ENCODE peak calls at places on chromosomes 12 and 14, in eight cellular contexts. H is brain microvascular endothelial cell, T is mammary epithelial cell, N is cardiac fibroblast, E is small intestine, B is skeletal muscle cell, S is MM.1S, G is AG09309. V is an unnamed sample.

GRCh38 chr12:30887226-30887625 is 39.3 kb upstream of the TSPAN11 start:
- DNase-seq in H (no peak), G (no peak), T (no peak), S (no peak), B (no peak), E (no peak), N (no peak), V (no peak)

GRCh38 chr14:64782196-64782595 is 78.0 kb downstream of the PLEKHG3 start:
- DNase-seq in G (no peak), S (no peak), H (no peak), T (no peak), N (no peak), E (no peak), B (no peak), V (no peak)

GRCh38 chr14:34794941-34795340 is 80.2 kb downstream of the BAZ1A start:
- DNase-seq in B (no peak), S (no peak), E (no peak), N (no peak), T (no peak), H (no peak), G (no peak), V (no peak)

GRCh38 chr12:104190151-104190550 is 25.4 kb upstream of the TXNRD1 start:
- DNase-seq in G (peak), T (no peak), H (no peak), B (no peak), S (no peak), N (peak), E (no peak), V (no peak)

GRCh38 chr12:93712204-93712603 is 35.0 kb downstream of the CRADD start:
- DNase-seq in T (no peak), H (no peak), G (no peak), E (no peak), S (no peak), N (no peak), B (no peak), V (no peak)

GRCh38 chr14:86357866-86358265 is 827.9 kb downstream of the FLRT2 start:
- DNase-seq in G (no peak), E (no peak), B (no peak), S (no peak), T (no peak), N (no peak), H (no peak), V (no peak)

GRCh38 chr12:101933866-101934514 is 56.6 kb downstream of the DRAM1 start:
- DNase-seq in S (no peak), B (no peak), N (no peak), E (no peak), H (no peak), T (no peak), G (no peak), V (no peak)

GRCh38 chr12:115423546-115423987 is 739.6 kb upstream of the TBX3 start:
- DNase-seq in S (no peak), B (no peak), T (no peak), E (no peak), G (no peak), H (no peak), N (no peak), V (no peak)

GRCh38 chr12:27014859-27015729 is 910 bp upstream of the TM7SF3 start:
- DNase-seq in E (no peak), N (no peak), T (no peak), S (no peak), H (no peak), B (no peak), G (no peak), V (no peak)

GRCh38 chr12:96294831-96295230 is 100.7 kb downstream of the ELK3 start:
- DNase-seq in G (no peak), E (peak), B (peak), S (peak), H (no peak), N (peak), T (peak), V (no peak)

GRCh38 chr12:117236456-117237001 is 46.3 kb upstream of the FBXO21 start:
- DNase-seq in S (peak), G (peak), T (peak), H (peak), B (peak), N (peak), E (peak), V (peak)

DNA sequence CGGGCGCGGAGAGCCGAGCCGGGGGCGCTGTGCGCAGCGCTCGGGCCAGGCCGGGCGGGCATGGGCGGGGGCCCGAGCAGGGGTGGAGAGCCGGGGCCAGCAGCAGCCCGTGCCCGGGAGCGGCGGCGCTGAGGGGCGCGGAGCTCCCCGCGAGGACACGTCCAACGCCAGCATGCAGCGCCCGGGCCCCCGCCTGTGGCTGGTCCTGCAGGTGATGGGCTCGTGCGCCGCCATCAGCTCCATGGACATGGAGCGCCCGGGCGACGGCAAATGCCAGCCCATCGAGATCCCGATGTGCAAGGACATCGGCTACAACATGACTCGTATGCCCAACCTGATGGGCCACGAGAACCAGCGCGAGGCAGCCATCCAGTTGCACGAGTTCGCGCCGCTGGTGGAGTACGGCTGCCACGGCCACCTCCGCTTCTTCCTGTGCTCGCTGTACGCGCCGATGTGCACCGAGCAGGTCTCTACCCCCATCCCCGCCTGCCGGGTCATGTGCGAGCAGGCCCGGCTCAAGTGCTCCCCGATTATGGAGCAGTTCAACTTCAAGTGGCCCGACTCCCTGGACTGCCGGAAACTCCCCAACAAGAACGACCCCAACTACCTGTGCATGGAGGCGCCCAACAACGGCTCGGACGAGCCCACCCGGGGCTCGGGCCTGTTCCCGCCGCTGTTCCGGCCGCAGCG is 652 bp downstream of the FZD10 start:
- DNase-seq in B (no peak), G (no peak), E (no peak), H (no peak), N (no peak), S (no peak), T (no peak), V (no peak)
- H3K4me3 ChIP-seq in B (peak), G (no peak), E (no peak), H (no peak), N (no peak), S (no peak), T (no peak), V (peak)

DNA sequence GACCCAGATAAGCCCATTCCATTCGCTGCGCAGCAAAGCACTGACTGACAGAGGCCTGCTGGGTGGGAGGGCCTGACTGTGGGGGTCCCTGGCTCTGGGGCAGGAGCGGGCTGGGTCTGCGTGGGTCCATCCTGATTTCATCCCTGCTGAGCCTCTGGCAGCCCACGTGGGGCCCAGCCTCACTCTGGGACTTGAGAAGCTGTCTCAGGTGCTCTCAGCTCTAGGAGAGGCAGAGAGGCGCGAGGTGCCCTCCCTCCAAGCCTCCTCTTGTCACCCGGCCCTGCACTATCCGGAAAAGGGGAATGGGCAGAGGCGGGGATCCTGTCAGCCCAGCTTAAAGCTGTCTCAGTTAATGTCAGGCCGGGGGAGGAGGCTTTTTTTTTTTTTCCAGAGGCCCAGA is 907 bp downstream of the ABCB9 start:
- DNase-seq in H (no peak), B (no peak), N (peak), T (no peak), S (no peak), E (no peak), G (no peak), V (no peak)
- H3K4me3 ChIP-seq in H (peak), B (peak), N (peak), T (peak), S (no peak), E (no peak), G (peak), V (no peak)

DNA sequence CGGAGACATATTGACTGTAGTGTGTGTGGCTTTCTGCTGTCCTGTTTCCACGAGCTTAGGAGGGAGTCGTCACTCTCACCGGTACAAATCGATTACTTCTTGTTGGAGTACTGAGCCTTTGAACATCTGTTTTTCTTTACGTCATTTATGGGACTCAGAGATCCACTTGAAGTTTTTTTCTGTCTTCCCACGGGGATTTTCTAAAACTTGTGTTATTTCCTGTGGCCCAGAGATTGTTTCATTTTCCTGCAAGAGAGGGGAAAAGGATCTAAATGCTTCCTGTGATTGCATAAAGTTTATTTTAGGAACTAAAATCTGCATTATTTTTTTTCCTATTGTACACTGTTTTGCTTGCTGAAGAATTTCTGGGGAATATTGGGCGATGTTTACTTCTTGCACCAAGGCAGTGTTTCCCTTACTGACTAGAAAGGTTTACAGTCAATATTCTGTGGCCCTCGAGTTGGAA is 199.7 kb upstream of the ARHGAP5 start:
- DNase-seq in H (no peak), S (no peak), T (no peak), E (no peak), N (peak), B (peak), G (no peak), V (no peak)
- H3K4me3 ChIP-seq in H (no peak), S (no peak), T (no peak), E (no peak), N (peak), B (peak), G (no peak), V (no peak)

GRCh38 chr12:14650791-14651190 is 45.6 kb downstream of the GUCY2C start:
- DNase-seq in N (no peak), E (no peak), B (no peak), G (no peak), S (no peak), H (no peak), T (no peak), V (no peak)
- H3K4me3 ChIP-seq in N (no peak), E (no peak), B (no peak), G (no peak), S (no peak), H (no peak), T (no peak), V (no peak)

DNA sequence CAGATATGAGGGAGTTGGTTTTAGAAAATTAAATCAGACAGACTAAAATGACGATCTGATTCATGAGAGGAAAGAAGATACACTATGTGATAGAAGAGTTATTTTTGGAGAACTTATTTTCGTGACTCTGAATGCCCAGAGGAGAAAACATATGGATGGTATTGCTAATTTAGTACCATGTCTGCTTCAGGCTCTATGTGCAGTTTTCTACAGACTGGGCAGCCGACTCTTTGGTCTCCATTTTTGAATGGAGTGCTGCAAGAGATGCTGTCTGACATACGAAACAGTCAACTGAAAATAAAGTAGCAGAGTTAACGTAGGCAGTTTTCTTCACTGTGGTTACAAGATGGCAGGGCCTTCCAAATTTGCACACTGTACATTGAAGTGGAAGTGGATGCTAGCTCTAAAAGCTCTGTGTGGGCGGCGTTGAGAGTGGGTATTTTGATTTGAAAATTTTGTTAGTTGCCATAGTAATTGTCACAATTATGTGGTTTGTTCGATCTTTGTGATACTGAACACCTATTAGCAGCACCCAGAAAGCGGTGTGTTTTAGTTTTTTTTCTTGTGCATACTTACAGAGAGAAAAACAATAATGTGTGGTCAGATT is 154.8 kb upstream of the ATP2B1 start:
- DNase-seq in N (no peak), B (no peak), S (peak), H (no peak), T (no peak), G (no peak), E (no peak), V (no peak)
- H3K4me3 ChIP-seq in N (no peak), B (no peak), S (peak), H (no peak), T (no peak), G (no peak), E (no peak), V (no peak)

DNA sequence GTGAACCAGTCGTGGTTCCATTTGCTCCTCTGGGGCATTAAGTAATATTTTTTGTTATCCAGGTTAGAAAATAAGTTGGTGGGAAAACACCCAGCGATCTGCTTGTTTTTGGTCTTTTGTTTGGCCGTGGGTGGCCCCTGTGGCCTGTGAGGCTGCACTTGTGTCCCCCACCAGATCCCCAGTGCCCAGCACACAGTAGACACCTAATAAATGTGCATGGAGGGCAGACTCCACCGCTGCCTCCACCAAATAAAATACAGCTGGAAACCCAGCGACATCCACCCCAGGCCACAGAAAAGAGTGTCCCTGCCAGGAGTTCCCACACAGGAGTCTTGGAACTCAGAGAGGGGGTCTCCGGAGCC is 8.3 kb upstream of the PPP1R13B start:
- DNase-seq in T (no peak), B (no peak), E (no peak), S (no peak), G (no peak), N (no peak), H (no peak), V (no peak)
- H3K4me3 ChIP-seq in T (no peak), B (no peak), E (no peak), S (no peak), G (no peak), N (no peak), H (no peak), V (no peak)

DNA sequence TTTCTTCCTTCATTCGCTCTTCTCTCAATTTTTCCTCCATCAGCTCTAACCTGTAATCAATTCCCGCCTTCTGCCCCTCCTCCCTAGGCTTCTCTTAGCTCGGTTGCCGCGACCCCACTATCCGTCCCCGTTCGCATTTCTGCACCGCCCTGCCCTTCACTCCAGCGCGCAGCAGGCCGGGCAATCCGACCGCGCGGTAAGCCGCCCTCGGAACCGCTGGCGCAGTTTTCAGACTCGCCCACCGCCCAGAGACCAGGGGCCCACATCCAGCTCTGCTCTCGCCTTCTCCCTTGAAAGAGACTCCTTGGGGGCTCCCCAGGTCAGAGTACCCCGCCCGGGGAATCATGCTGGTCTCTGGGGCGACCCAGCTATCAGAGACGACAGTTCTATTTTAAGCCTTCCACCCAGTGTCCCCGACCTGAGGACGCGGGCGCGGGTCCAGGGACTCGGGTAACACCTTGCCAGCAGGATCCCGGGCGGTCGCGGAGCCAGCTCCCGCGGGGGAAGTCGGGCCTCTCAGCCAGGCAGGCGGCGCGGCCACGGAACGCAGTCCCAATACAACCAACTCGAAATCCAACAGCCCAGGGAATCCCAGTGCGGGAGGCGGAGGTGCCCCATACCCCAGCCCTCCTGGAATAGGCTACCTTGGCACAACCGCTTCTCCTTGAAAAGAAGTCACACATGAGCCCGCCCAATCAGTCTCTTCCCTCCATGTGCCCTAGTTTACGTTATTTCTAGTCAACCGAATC is 5.7 kb upstream of the SLC38A4 start:
- DNase-seq in N (peak), B (no peak), S (no peak), T (no peak), G (no peak), H (no peak), E (no peak), V (no peak)
- H3K4me3 ChIP-seq in N (peak), B (peak), S (no peak), T (peak), G (peak), H (peak), E (no peak), V (peak)

GRCh38 chr12:48002179-48002601 is 2.1 kb downstream of the COL2A1 start:
- DNase-seq in B (no peak), S (no peak), T (peak), N (no peak), H (no peak), E (no peak), G (no peak), V (no peak)
- H3K4me3 ChIP-seq in B (peak), S (peak), T (peak), N (peak), H (peak), E (peak), G (peak), V (no peak)

GRCh38 chr12:74890237-74890599 is 319.4 kb downstream of the KCNC2 start:
- DNase-seq in E (peak), G (peak), T (peak), H (peak), S (peak), N (peak), B (peak), V (peak)

GRCh38 chr12:74889563-74890236 is 319.9 kb downstream of the KCNC2 start:
- DNase-seq in G (no peak), S (no peak), E (no peak), T (peak), H (peak), B (peak), N (peak), V (peak)

GRCh38 chr12:74892057-74892633 is 317.5 kb downstream of the KCNC2 start:
- DNase-seq in N (no peak), G (no peak), H (no peak), B (no peak), E (no peak), S (no peak), T (no peak), V (no peak)

GRCh38 chr12:74889073-74889472 is 320.6 kb downstream of the KCNC2 start:
- DNase-seq in E (no peak), N (no peak), T (no peak), S (no peak), H (no peak), B (no peak), G (no peak), V (no peak)

DNA sequence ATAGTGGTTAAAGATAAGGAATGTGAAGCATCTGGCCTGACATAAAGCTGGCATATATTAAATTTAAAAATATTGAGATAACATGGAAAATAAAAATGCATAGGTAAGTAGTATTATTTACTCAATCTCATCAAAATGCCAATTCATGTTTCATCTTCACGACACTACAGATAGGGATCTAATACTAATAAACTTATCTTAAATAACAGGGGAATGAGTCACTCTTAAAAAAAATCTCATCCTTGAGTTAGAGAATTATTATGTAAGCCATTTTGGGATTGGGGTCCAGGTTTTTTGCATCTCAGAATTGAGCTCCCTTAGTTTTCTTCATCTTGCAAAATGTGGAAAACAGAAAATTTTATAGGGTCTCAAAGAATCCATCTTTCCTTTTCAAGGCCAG is 318.4 kb downstream of the KCNC2 start:
- DNase-seq in H (no peak), G (no peak), B (no peak), S (no peak), T (no peak), E (no peak), N (no peak), V (no peak)
- H3K4me3 ChIP-seq in H (no peak), G (no peak), B (no peak), S (no peak), T (no peak), E (no peak), N (no peak), V (no peak)